ENCODE peak calls at places on chromosome 2, in five cellular contexts. T is left cardiac atrium; X is activated CD4-positive, alpha-beta T cell treated with anti-CD3 and anti-CD28 coated beads for 36 hours; E is upper lobe of right lung; O is CD8-positive, alpha-beta T cell. R is an unnamed sample.

GRCh38 chr2:226215902-226216503 is 583.6 kb downstream of the IRS1 start:
- ATAC-seq in T (peak), X (peak), E (peak), O (peak), R (peak)

GRCh38 chr2:37982147-37982582 is 57.1 kb downstream of the RMDN2 start:
- ATAC-seq in T (peak), X (no peak), E (peak), O (no peak), R (peak)

GRCh38 chr2:36461039-36461681 is 105.6 kb downstream of the CRIM1 start:
- ATAC-seq in T (peak), X (peak), E (peak), O (peak), R (peak)

GRCh38 chr2:85865539-85866164 is 23.1 kb downstream of the ST3GAL5 start:
- ATAC-seq in T (peak), X (peak), E (peak), O (no peak), R (peak)

GRCh38 chr2:120803764-120804335 is 68.2 kb downstream of the GLI2 start:
- ATAC-seq in T (no peak), X (no peak), E (no peak), O (no peak), R (no peak)

GRCh38 chr2:224268441-224268840 is 133.5 kb downstream of the FAM124B start:
- ATAC-seq in T (peak), X (no peak), E (peak), O (no peak), R (peak)

GRCh38 chr2:112217854-112218253 is 37.0 kb downstream of the ZC3H8 start:
- ATAC-seq in T (no peak), X (no peak), E (no peak), O (no peak), R (no peak)

GRCh38 chr2:204892506-204893255 is 347.4 kb downstream of the PARD3B start:
- ATAC-seq in T (peak), X (peak), E (no peak), O (no peak), R (peak)

GRCh38 chr2:67895171-67895941 is 167.4 kb downstream of the C1D start:
- ATAC-seq in T (peak), X (no peak), E (no peak), O (no peak), R (no peak)

GRCh38 chr2:232502513-232502900 is 14.9 kb upstream of the ECEL1 start:
- ATAC-seq in T (peak), X (peak), E (no peak), O (peak), R (no peak)

GRCh38 chr2:88097192-88097591 is 29.6 kb downstream of the SMYD1 start:
- ATAC-seq in T (no peak), X (no peak), E (no peak), O (no peak), R (no peak)

GRCh38 chr2:101559576-101559975 is 84.7 kb upstream of the RFX8 start:
- ATAC-seq in T (peak), X (no peak), E (no peak), O (no peak), R (no peak)

GRCh38 chr2:212858496-212858895 is 292.9 kb downstream of the IKZF2 start:
- ATAC-seq in T (no peak), X (no peak), E (no peak), O (no peak), R (no peak)

GRCh38 chr2:234275515-234275914 is 221.4 kb downstream of the ARL4C start:
- ATAC-seq in T (no peak), X (no peak), E (no peak), O (no peak), R (no peak)

GRCh38 chr2:11749646-11750349 is 3.4 kb downstream of the LPIN1 start:
- ATAC-seq in T (no peak), X (no peak), E (no peak), O (no peak), R (no peak)